ENCODE peak calls at places on chromosomes 2 and 18, in seven cellular contexts. Y is anterior cingulate cortex; N is stimulated activated CD4-positive, alpha-beta T cell treated with anti-CD3 and anti-CD28 coated beads, Interleukin-1b, Interleukin-23, amount 100 ng/mL, for 48 hours; V is amniotic stem cell; Q is iris pigment epithelial cell; X is T-helper 1 cell; D is CD4-positive, alpha-beta T cell. O is an unnamed sample.

GRCh38 chr2:124755386-124755785 is 730.3 kb downstream of the CNTNAP5 start:
- DNase-seq in Y (no peak), N (no peak), V (no peak), Q (peak), X (no peak), D (no peak), O (no peak)

GRCh38 chr2:166404831-166405568 is 29.3 kb upstream of the SCN9A start:
- DNase-seq in Y (no peak), N (no peak), V (no peak), Q (no peak), X (no peak), D (no peak), O (no peak)

GRCh38 chr2:15939854-15940660 is at the start of gene MYCN:
- DNase-seq in Y (peak), N (peak), V (no peak), Q (peak), X (no peak), D (peak), O (no peak)

GRCh38 chr2:97706708-97707345 is 6.5 kb upstream of the ZAP70 start:
- DNase-seq in Y (no peak), N (no peak), V (no peak), Q (no peak), X (no peak), D (no peak), O (no peak)

GRCh38 chr2:17538022-17538843 is 2.3 kb upstream of the VSNL1 start:
- DNase-seq in Y (no peak), N (no peak), V (peak), Q (no peak), X (no peak), D (no peak), O (no peak)

GRCh38 chr2:71067567-71068217 is 756 bp upstream of the NAGK start:
- DNase-seq in Y (no peak), N (no peak), V (no peak), Q (peak), X (no peak), D (no peak), O (no peak)

GRCh38 chr18:905948-906415 is 1.3 kb downstream of the ADCYAP1 start:
- DNase-seq in Y (no peak), N (no peak), V (no peak), Q (no peak), X (no peak), D (no peak), O (no peak)

GRCh38 chr2:162686336-162686735 is 152.2 kb downstream of the KCNH7 start:
- DNase-seq in Y (no peak), N (no peak), V (no peak), Q (no peak), X (no peak), D (no peak), O (no peak)

GRCh38 chr2:96957299-96957698 is 29.1 kb downstream of the FAM178B start:
- DNase-seq in Y (no peak), N (no peak), V (no peak), Q (no peak), X (no peak), D (no peak), O (no peak)

GRCh38 chr2:27042159-27042661 is 9.3 kb upstream of the AGBL5 start:
- DNase-seq in Y (no peak), N (no peak), V (no peak), Q (no peak), X (no peak), D (no peak), O (no peak)

GRCh38 chr2:85511008-85511895 is 27.7 kb upstream of the MAT2A start:
- DNase-seq in Y (no peak), N (no peak), V (no peak), Q (no peak), X (no peak), D (no peak), O (no peak)

GRCh38 chr2:198325359-198325758 is 521.0 kb downstream of the PLCL1 start:
- DNase-seq in Y (no peak), N (no peak), V (no peak), Q (no peak), X (no peak), D (no peak), O (no peak)

GRCh38 chr2:39487398-39488250 is 50.5 kb upstream of the MAP4K3 start:
- DNase-seq in Y (no peak), N (no peak), V (no peak), Q (peak), X (no peak), D (no peak), O (no peak)

GRCh38 chr2:48204750-48205136 is 298.4 kb upstream of the FBXO11 start:
- DNase-seq in Y (no peak), N (no peak), V (no peak), Q (no peak), X (no peak), D (no peak), O (no peak)